ENCODE peak calls at places on chromosome 16, in six cellular contexts. One of them, this sample, is unnamed.

GRCh38 chr16:72588554-72588953 is 416.6 kb upstream of the PMFBP1 start:
- DNase-seq in suprapubic skin: no peak
- DNase-seq in sigmoid colon: no peak
- DNase-seq in transverse colon: no peak
- DNase-seq in breast epithelium: no peak
- DNase-seq in prostate gland: no peak
- DNase-seq in this sample: no peak

GRCh38 chr16:69555437-69555836 is 10.3 kb upstream of the NFAT5 start:
- DNase-seq in suprapubic skin: no peak
- DNase-seq in sigmoid colon: no peak
- DNase-seq in transverse colon: no peak
- DNase-seq in breast epithelium: no peak
- DNase-seq in prostate gland: no peak
- DNase-seq in this sample: no peak

GRCh38 chr16:57427824-57428223 is 19.4 kb downstream of the CIAPIN1 start:
- DNase-seq in suprapubic skin: no peak
- DNase-seq in sigmoid colon: no peak
- DNase-seq in transverse colon: no peak
- DNase-seq in breast epithelium: no peak
- DNase-seq in prostate gland: no peak
- DNase-seq in this sample: no peak

GRCh38 chr16:27220991-27221390 is 17.7 kb downstream of the KDM8 start:
- DNase-seq in suprapubic skin: no peak
- DNase-seq in sigmoid colon: no peak
- DNase-seq in transverse colon: no peak
- DNase-seq in breast epithelium: no peak
- DNase-seq in prostate gland: no peak
- DNase-seq in this sample: no peak

GRCh38 chr16:54411555-54411954 is 125.0 kb upstream of the IRX3 start:
- DNase-seq in suprapubic skin: no peak
- DNase-seq in sigmoid colon: no peak
- DNase-seq in transverse colon: no peak
- DNase-seq in breast epithelium: no peak
- DNase-seq in prostate gland: no peak
- DNase-seq in this sample: no peak

GRCh38 chr16:10618710-10619209 is 38.4 kb upstream of the EMP2 start:
- DNase-seq in suprapubic skin: no peak
- DNase-seq in sigmoid colon: no peak
- DNase-seq in transverse colon: no peak
- DNase-seq in breast epithelium: peak; percentile 43
- DNase-seq in prostate gland: peak; percentile 16
- DNase-seq in this sample: no peak

GRCh38 chr16:73056911-73057310 is 9.0 kb upstream of the ZFHX3 start:
- DNase-seq in suprapubic skin: no peak
- DNase-seq in sigmoid colon: no peak
- DNase-seq in transverse colon: no peak
- DNase-seq in breast epithelium: no peak
- DNase-seq in prostate gland: no peak
- DNase-seq in this sample: no peak

GRCh38 chr16:87206646-87207451 is 110.3 kb downstream of the C16orf95 start:
- DNase-seq in suprapubic skin: no peak
- DNase-seq in sigmoid colon: no peak
- DNase-seq in transverse colon: no peak
- DNase-seq in breast epithelium: no peak
- DNase-seq in prostate gland: no peak
- DNase-seq in this sample: no peak

GRCh38 chr16:31700530-31701388 is 172.8 kb upstream of the ZNF267 start:
- DNase-seq in suprapubic skin: peak; percentile 79
- DNase-seq in sigmoid colon: peak; percentile 91
- DNase-seq in transverse colon: peak; percentile 93
- DNase-seq in breast epithelium: peak; percentile 90
- DNase-seq in prostate gland: peak; percentile 90
- DNase-seq in this sample: peak; percentile 93

GRCh38 chr16:14284930-14285541 is 213.9 kb downstream of the MRTFB start:
- DNase-seq in suprapubic skin: no peak
- DNase-seq in sigmoid colon: peak; percentile 86
- DNase-seq in transverse colon: peak; percentile 67
- DNase-seq in breast epithelium: peak; percentile 39
- DNase-seq in prostate gland: no peak
- DNase-seq in this sample: no peak

GRCh38 chr16:86667035-86667434 is 88.7 kb downstream of the FOXL1 start:
- DNase-seq in suprapubic skin: no peak
- DNase-seq in sigmoid colon: no peak
- DNase-seq in transverse colon: no peak
- DNase-seq in breast epithelium: no peak
- DNase-seq in prostate gland: no peak
- DNase-seq in this sample: no peak

GRCh38 chr16:31404353-31405064 is 11.4 kb downstream of the ITGAD start:
- DNase-seq in suprapubic skin: no peak
- DNase-seq in sigmoid colon: no peak
- DNase-seq in transverse colon: no peak
- DNase-seq in breast epithelium: no peak
- DNase-seq in prostate gland: no peak
- DNase-seq in this sample: no peak

GRCh38 chr16:57898961-57899360 is 72.0 kb downstream of the CNGB1 start:
- DNase-seq in suprapubic skin: no peak
- DNase-seq in sigmoid colon: no peak
- DNase-seq in transverse colon: no peak
- DNase-seq in breast epithelium: no peak
- DNase-seq in prostate gland: no peak
- DNase-seq in this sample: no peak

GRCh38 chr16:87410530-87410929 is 18.4 kb downstream of the MAP1LC3B start:
- DNase-seq in suprapubic skin: no peak
- DNase-seq in sigmoid colon: peak; percentile 29
- DNase-seq in transverse colon: no peak
- DNase-seq in breast epithelium: no peak
- DNase-seq in prostate gland: no peak
- DNase-seq in this sample: peak; percentile 57

GRCh38 chr16:3171181-3171854 is 16.7 kb upstream of the OR1F1 start:
- DNase-seq in suprapubic skin: no peak
- DNase-seq in sigmoid colon: peak; percentile 52
- DNase-seq in transverse colon: no peak
- DNase-seq in breast epithelium: no peak
- DNase-seq in prostate gland: no peak
- DNase-seq in this sample: peak; percentile 68

GRCh38 chr16:81275795-81276194 is 37.3 kb downstream of the BCO1 start:
- DNase-seq in suprapubic skin: no peak
- DNase-seq in sigmoid colon: no peak
- DNase-seq in transverse colon: peak; percentile 90
- DNase-seq in breast epithelium: no peak
- DNase-seq in prostate gland: no peak
- DNase-seq in this sample: no peak

GRCh38 chr16:54140057-54140787 is 146.4 kb downstream of the IRX3 start:
- DNase-seq in suprapubic skin: no peak
- DNase-seq in sigmoid colon: no peak
- DNase-seq in transverse colon: no peak
- DNase-seq in breast epithelium: no peak
- DNase-seq in prostate gland: no peak
- DNase-seq in this sample: no peak

GRCh38 chr16:57479043-57479421 is 7.3 kb downstream of the DOK4 start:
- DNase-seq in suprapubic skin: peak; percentile 65
- DNase-seq in sigmoid colon: no peak
- DNase-seq in transverse colon: no peak
- DNase-seq in breast epithelium: no peak
- DNase-seq in prostate gland: no peak
- DNase-seq in this sample: peak; percentile 78

GRCh38 chr16:8614435-8615029 is 7.0 kb upstream of the METTL22 start:
- DNase-seq in suprapubic skin: no peak
- DNase-seq in sigmoid colon: no peak
- DNase-seq in transverse colon: no peak
- DNase-seq in breast epithelium: no peak
- DNase-seq in prostate gland: no peak
- DNase-seq in this sample: no peak

GRCh38 chr16:83977056-83977815 is 9.2 kb downstream of the NECAB2 start:
- DNase-seq in suprapubic skin: no peak
- DNase-seq in sigmoid colon: no peak
- DNase-seq in transverse colon: no peak
- DNase-seq in breast epithelium: no peak
- DNase-seq in prostate gland: no peak
- DNase-seq in this sample: no peak

GRCh38 chr16:13957197-13958078 is 37.5 kb downstream of the ERCC4 start:
- DNase-seq in suprapubic skin: peak; percentile 80
- DNase-seq in sigmoid colon: peak; percentile 90
- DNase-seq in transverse colon: peak; percentile 69
- DNase-seq in breast epithelium: peak; percentile 44
- DNase-seq in prostate gland: peak; percentile 73
- DNase-seq in this sample: no peak

GRCh38 chr16:5615868-5616642 is 518.5 kb upstream of the EEF2KMT start:
- DNase-seq in suprapubic skin: no peak
- DNase-seq in sigmoid colon: peak; percentile 66
- DNase-seq in transverse colon: peak; percentile 64
- DNase-seq in breast epithelium: peak; percentile 65
- DNase-seq in prostate gland: no peak
- DNase-seq in this sample: peak; percentile 72

GRCh38 chr16:85126731-85127662 is 14.7 kb upstream of the CIBAR2 start:
- DNase-seq in suprapubic skin: no peak
- DNase-seq in sigmoid colon: no peak
- DNase-seq in transverse colon: no peak
- DNase-seq in breast epithelium: peak; percentile 68
- DNase-seq in prostate gland: no peak
- DNase-seq in this sample: no peak

GRCh38 chr16:85328665-85329058 is 216.4 kb upstream of the CIBAR2 start:
- DNase-seq in suprapubic skin: no peak
- DNase-seq in sigmoid colon: no peak
- DNase-seq in transverse colon: no peak
- DNase-seq in breast epithelium: no peak
- DNase-seq in prostate gland: no peak
- DNase-seq in this sample: no peak

GRCh38 chr16:31072540-31073072 is 1.4 kb downstream of the ZNF668 start:
- DNase-seq in suprapubic skin: no peak
- DNase-seq in sigmoid colon: peak; percentile 61
- DNase-seq in transverse colon: peak; percentile 38
- DNase-seq in breast epithelium: no peak
- DNase-seq in prostate gland: no peak
- DNase-seq in this sample: no peak

GRCh38 chr16:53754938-53755910 is 51.3 kb downstream of the FTO start:
- DNase-seq in suprapubic skin: peak; percentile 76
- DNase-seq in sigmoid colon: peak; percentile 83
- DNase-seq in transverse colon: peak; percentile 78
- DNase-seq in breast epithelium: no peak
- DNase-seq in prostate gland: no peak
- DNase-seq in this sample: no peak

GRCh38 chr16:87203060-87203656 is 114.0 kb downstream of the C16orf95 start:
- DNase-seq in suprapubic skin: no peak
- DNase-seq in sigmoid colon: no peak
- DNase-seq in transverse colon: peak; percentile 68
- DNase-seq in breast epithelium: no peak
- DNase-seq in prostate gland: no peak
- DNase-seq in this sample: no peak

GRCh38 chr16:1688807-1689560 is 10.9 kb downstream of the JPT2 start:
- DNase-seq in suprapubic skin: no peak
- DNase-seq in sigmoid colon: no peak
- DNase-seq in transverse colon: no peak
- DNase-seq in breast epithelium: no peak
- DNase-seq in prostate gland: peak; percentile 81
- DNase-seq in this sample: peak; percentile 23

GRCh38 chr16:71327720-71328119 is 30.8 kb upstream of the CALB2 start:
- DNase-seq in suprapubic skin: no peak
- DNase-seq in sigmoid colon: no peak
- DNase-seq in transverse colon: no peak
- DNase-seq in breast epithelium: no peak
- DNase-seq in prostate gland: no peak
- DNase-seq in this sample: no peak

GRCh38 chr16:4684763-4685162 is 8.6 kb upstream of the NUDT16L1 start:
- DNase-seq in suprapubic skin: no peak
- DNase-seq in sigmoid colon: peak; percentile 62
- DNase-seq in transverse colon: no peak
- DNase-seq in breast epithelium: no peak
- DNase-seq in prostate gland: no peak
- DNase-seq in this sample: peak; percentile 70

GRCh38 chr16:49834496-49835009 is 21.4 kb downstream of the ZNF423 start:
- DNase-seq in suprapubic skin: no peak
- DNase-seq in sigmoid colon: peak; percentile 87
- DNase-seq in transverse colon: peak; percentile 25
- DNase-seq in breast epithelium: no peak
- DNase-seq in prostate gland: no peak
- DNase-seq in this sample: no peak

GRCh38 chr16:67675579-67675935 is 8.9 kb downstream of the C16orf86 start:
- DNase-seq in suprapubic skin: no peak
- DNase-seq in sigmoid colon: no peak
- DNase-seq in transverse colon: no peak
- DNase-seq in breast epithelium: no peak
- DNase-seq in prostate gland: no peak
- DNase-seq in this sample: no peak
- H3K4me1 ChIP-seq in suprapubic skin: peaks cover 48% of the 10 kb centered on the region
- H3K4me1 ChIP-seq in sigmoid colon: peaks cover 30% of the 10 kb centered on the region
- H3K4me1 ChIP-seq in transverse colon: peaks cover 40% of the 10 kb centered on the region
- H3K4me1 ChIP-seq in breast epithelium: no peaks in the 10 kb centered on the region
- H3K4me1 ChIP-seq in prostate gland: peaks cover 12% of the 10 kb centered on the region
- H3K4me1 ChIP-seq in this sample: peaks cover 52% of the 10 kb centered on the region

DNA sequence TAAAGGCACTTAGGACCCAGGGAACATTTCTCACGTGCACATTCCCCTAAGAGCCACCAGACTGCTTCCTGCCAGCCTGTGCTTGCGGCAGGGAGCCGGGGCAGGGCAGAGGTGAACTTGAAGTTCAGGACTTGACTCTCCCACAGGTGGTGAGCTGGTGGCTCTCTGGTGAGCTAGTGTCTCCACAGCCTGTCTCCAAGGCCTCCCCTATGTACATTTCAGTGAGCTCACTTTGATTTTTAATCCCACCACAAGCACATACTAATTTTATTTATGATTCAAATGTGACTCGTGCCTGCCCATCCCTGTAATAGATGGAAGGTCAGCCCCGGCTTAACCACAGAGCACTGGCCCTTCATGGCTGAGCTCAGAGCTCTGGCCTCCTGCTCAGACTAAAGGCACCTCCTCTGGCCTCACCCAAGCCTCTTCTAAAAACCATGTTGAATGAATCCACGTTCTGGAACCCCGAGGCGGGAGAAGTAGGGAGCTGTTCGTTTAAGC is 9.2 kb downstream of the SNN start:
- DNase-seq in suprapubic skin: no peak
- DNase-seq in sigmoid colon: peak; percentile 54
- DNase-seq in transverse colon: no peak
- DNase-seq in breast epithelium: no peak
- DNase-seq in prostate gland: no peak
- DNase-seq in this sample: no peak
- TF ChIP-seq POLR2A in suprapubic skin: no peak
- TF ChIP-seq POLR2A in sigmoid colon: no peak
- TF ChIP-seq POLR2A in transverse colon: no peak
- TF ChIP-seq POLR2A in breast epithelium: no peak
- TF ChIP-seq POLR2A in prostate gland: no peak
- TF ChIP-seq POLR2A in this sample: no peak

GRCh38 chr16:66696669-66697630 is at the start of gene CMTM4:
- DNase-seq in suprapubic skin: peak; percentile 83
- DNase-seq in sigmoid colon: peak; percentile 93
- DNase-seq in transverse colon: peak; percentile 90
- DNase-seq in breast epithelium: peak; percentile 84
- DNase-seq in prostate gland: peak; percentile 86
- DNase-seq in this sample: peak; percentile 95
- TF ChIP-seq POLR2AphosphoS5 in suprapubic skin: no peak
- TF ChIP-seq POLR2AphosphoS5 in sigmoid colon: peak; percentile 18
- TF ChIP-seq POLR2AphosphoS5 in transverse colon: no peak
- TF ChIP-seq POLR2AphosphoS5 in breast epithelium: peak; percentile 80
- TF ChIP-seq POLR2AphosphoS5 in prostate gland: peak; percentile 4
- TF ChIP-seq POLR2AphosphoS5 in this sample: peak; percentile 68

GRCh38 chr16:593406-593805 is 3.5 kb downstream of the RAB40C start:
- DNase-seq in suprapubic skin: no peak
- DNase-seq in sigmoid colon: no peak
- DNase-seq in transverse colon: peak; percentile 73
- DNase-seq in breast epithelium: peak; percentile 75
- DNase-seq in prostate gland: peak; percentile 84
- DNase-seq in this sample: no peak
- H3K4me1 ChIP-seq in suprapubic skin: peaks cover 68% of the 10 kb centered on the region
- H3K4me1 ChIP-seq in sigmoid colon: peaks cover 34% of the 10 kb centered on the region
- H3K4me1 ChIP-seq in transverse colon: peaks cover 50% of the 10 kb centered on the region
- H3K4me1 ChIP-seq in breast epithelium: peaks cover 6% of the 10 kb centered on the region
- H3K4me1 ChIP-seq in prostate gland: peaks cover 16% of the 10 kb centered on the region
- H3K4me1 ChIP-seq in this sample: peaks cover 14% of the 10 kb centered on the region

GRCh38 chr16:55489956-55490265 is 10.9 kb downstream of the MMP2 start:
- DNase-seq in suprapubic skin: no peak
- DNase-seq in sigmoid colon: peak; percentile 60
- DNase-seq in transverse colon: no peak
- DNase-seq in breast epithelium: no peak
- DNase-seq in prostate gland: no peak
- DNase-seq in this sample: no peak
- TF ChIP-seq POLR2A in suprapubic skin: no peak
- TF ChIP-seq POLR2A in sigmoid colon: no peak
- TF ChIP-seq POLR2A in transverse colon: no peak
- TF ChIP-seq POLR2A in breast epithelium: no peak
- TF ChIP-seq POLR2A in prostate gland: no peak
- TF ChIP-seq POLR2A in this sample: no peak

This sample was measured in spleen.